ENCODE peak calls at places on chromosomes 6 and 20, in ten cellular contexts. A, H, D, Q, Z, C, J, N, S and M are unnamed samples.

GRCh38 chr6:87590989-87591388 is 1.1 kb downstream of the ORC3 start:
- DNase-seq in C (no peak), D (no peak), N (no peak), A (no peak), Z (no peak), Q (no peak), J (no peak), S (no peak), H (no peak), M (no peak)

GRCh38 chr6:167861424-167861823 is 34.7 kb downstream of the AFDN start:
- DNase-seq in D (no peak), J (no peak), N (no peak), A (no peak), H (no peak), C (no peak), Q (no peak), Z (no peak), S (no peak), M (no peak)

GRCh38 chr6:27096834-27097511 is 150.5 kb upstream of the PRSS16 start:
- DNase-seq in C (peak), D (no peak), Q (peak), J (peak), H (no peak), A (no peak), N (no peak), S (no peak), Z (peak), M (peak)

GRCh38 chr6:140073456-140073855 is 699.0 kb upstream of the CITED2 start:
- DNase-seq in N (no peak), S (no peak), Z (no peak), J (no peak), Q (peak), C (no peak), D (no peak), H (no peak), A (no peak), M (no peak)

GRCh38 chr6:116251568-116252384 is 2.1 kb downstream of the TSPYL4 start:
- DNase-seq in J (no peak), A (no peak), C (no peak), H (no peak), S (no peak), Z (peak), Q (no peak), D (no peak), N (peak), M (peak)

GRCh38 chr6:97665410-97665809 is 382.4 kb upstream of the MMS22L start:
- DNase-seq in Z (no peak), A (no peak), S (no peak), C (no peak), H (no peak), D (no peak), Q (no peak), N (no peak), J (no peak), M (no peak)

GRCh38 chr6:60952500-60952899 is 1333.5 kb downstream of the KHDRBS2 start:
- DNase-seq in C (no peak), H (no peak), A (no peak), Q (no peak), S (no peak), D (no peak), N (no peak), J (no peak), Z (no peak), M (no peak)

GRCh38 chr6:99330159-99330558 is 19.3 kb downstream of the FAXC start:
- DNase-seq in N (peak), Q (peak), A (peak), D (peak), J (peak), S (peak), C (peak), H (peak), Z (peak), M (peak)

GRCh38 chr6:131510094-131510493 is 62.9 kb upstream of the ARG1 start:
- DNase-seq in Z (no peak), S (peak), N (no peak), H (no peak), A (no peak), J (no peak), D (no peak), Q (no peak), C (no peak), M (no peak)

GRCh38 chr20:2804921-2805681 is 4.7 kb upstream of the CPXM1 start:
- DNase-seq in H (no peak), Q (no peak), S (no peak), C (no peak), Z (peak), A (no peak), D (no peak), J (no peak), N (no peak), M (no peak)

GRCh38 chr20:3420211-3420707 is 12.8 kb upstream of the DNAAF9 start:
- DNase-seq in J (peak), N (peak), C (peak), S (no peak), H (no peak), D (peak), A (no peak), Q (peak), Z (no peak), M (no peak)

GRCh38 chr20:32519367-32519730 is 65.8 kb downstream of the NOL4L start:
- DNase-seq in Z (no peak), D (no peak), H (no peak), Q (no peak), J (no peak), N (no peak), C (no peak), A (no peak), S (no peak), M (no peak)

GRCh38 chr6:121105461-121105860 is 228.8 kb downstream of the TBC1D32 start:
- DNase-seq in S (no peak), D (no peak), H (no peak), A (no peak), N (no peak), Z (no peak), J (no peak), Q (no peak), C (no peak), M (no peak)

GRCh38 chr6:139605350-139605749 is 230.9 kb upstream of the CITED2 start:
- DNase-seq in N (no peak), J (peak), C (no peak), D (no peak), Q (peak), S (no peak), Z (peak), H (no peak), A (no peak), M (no peak)

GRCh38 chr6:68069921-68070709 is 565.0 kb upstream of the ADGRB3 start:
- DNase-seq in D (no peak), N (no peak), S (no peak), C (no peak), Z (no peak), Q (no peak), A (no peak), J (no peak), H (no peak), M (no peak)

GRCh38 chr6:52597738-52598122 is 20.9 kb upstream of the TRAM2 start:
- DNase-seq in S (no peak), C (no peak), D (no peak), H (no peak), Z (no peak), Q (no peak), A (no peak), N (no peak), J (no peak), M (no peak)

GRCh38 chr6:167779123-167779992 is 47.4 kb upstream of the AFDN start:
- DNase-seq in H (no peak), N (no peak), S (no peak), Z (no peak), J (no peak), C (no peak), D (no peak), A (no peak), Q (no peak), M (no peak)

GRCh38 chr20:35866446-35867202 is 87.7 kb downstream of the SCAND1 start:
- DNase-seq in J (no peak), N (no peak), S (no peak), A (no peak), Q (no peak), D (no peak), C (no peak), Z (no peak), H (no peak), M (no peak)

GRCh38 chr6:47477497-47478232 is at the start of gene CD2AP:
- DNase-seq in N (peak), J (peak), H (peak), S (peak), Q (peak), Z (peak), C (peak), A (peak), D (peak), M (peak)

GRCh38 chr6:127118505-127119360 is at the start of gene RSPO3:
- DNase-seq in D (peak), C (no peak), J (peak), Z (peak), A (no peak), H (no peak), Q (no peak), S (peak), N (no peak), M (peak)

GRCh38 chr6:112245511-112246203 is 8.7 kb downstream of the LAMA4 start:
- DNase-seq in D (no peak), H (no peak), S (no peak), A (no peak), C (no peak), N (no peak), Q (peak), Z (no peak), J (no peak), M (peak)

GRCh38 chr6:135310291-135310690 is 129.2 kb downstream of the MYB start:
- DNase-seq in D (no peak), J (no peak), Q (no peak), C (no peak), S (no peak), H (no peak), Z (no peak), A (no peak), N (no peak), M (no peak)

GRCh38 chr6:39772559-39773283 is 19.5 kb upstream of the DAAM2 start:
- DNase-seq in J (no peak), Q (no peak), N (no peak), H (no peak), C (no peak), A (no peak), Z (peak), D (no peak), S (no peak), M (no peak)

GRCh38 chr6:35038076-35038475 is 103.1 kb downstream of the TCP11 start:
- DNase-seq in H (no peak), N (no peak), C (no peak), A (no peak), J (no peak), Z (no peak), Q (no peak), S (no peak), D (no peak), M (no peak)